ENCODE peak calls at places on chromosomes 16 and 17, in four cellular contexts. E, O, W and H are unnamed samples.

GRCh38 chr16:27980919-27981670 is 82.4 kb downstream of the GSG1L start:
- DNase-seq in O (no peak), E (no peak), W (no peak), H (no peak)

GRCh38 chr16:83147244-83147643 is 520.5 kb downstream of the CDH13 start:
- DNase-seq in W (no peak), E (peak), O (peak), H (no peak)

GRCh38 chr16:65524997-65525396 is 403.1 kb upstream of the CDH11 start:
- DNase-seq in O (peak), E (peak), W (no peak), H (no peak)

GRCh38 chr16:86994651-86995171 is 322.5 kb downstream of the C16orf95 start:
- DNase-seq in W (peak), E (peak), O (peak), H (peak)

GRCh38 chr17:59093702-59094231 is 12.9 kb downstream of the TRIM37 start:
- DNase-seq in E (peak), W (peak), O (peak), H (peak)

GRCh38 chr16:22070361-22071351 is 21.7 kb upstream of the VWA3A start:
- DNase-seq in W (peak), O (peak), E (peak), H (no peak)

GRCh38 chr16:777826-778225 is 10.4 kb downstream of the RPUSD1 start:
- DNase-seq in E (peak), W (no peak), O (peak), H (no peak)

GRCh38 chr16:324451-325334 is 27.8 kb downstream of the AXIN1 start:
- DNase-seq in W (no peak), E (no peak), O (no peak), H (no peak)

GRCh38 chr16:1916654-1916990 is 1.6 kb downstream of the HS3ST6 start:
- DNase-seq in E (no peak), W (no peak), O (no peak), H (no peak)

GRCh38 chr17:57253307-57254065 is 2.8 kb upstream of the MSI2 start:
- DNase-seq in E (no peak), W (no peak), O (no peak), H (no peak)

GRCh38 chr16:67394271-67395104 is 1.2 kb upstream of the TPPP3 start:
- DNase-seq in O (no peak), W (no peak), E (no peak), H (no peak)

GRCh38 chr17:19003966-19004600 is 481 bp downstream of the FAM83G start:
- DNase-seq in E (peak), W (peak), O (peak), H (no peak)

GRCh38 chr17:1995321-1996242 is 29.6 kb downstream of the RTN4RL1 start:
- DNase-seq in O (no peak), E (no peak), W (no peak), H (no peak)

GRCh38 chr16:67486805-67487204 is 3.5 kb upstream of the AGRP start:
- DNase-seq in W (no peak), O (no peak), E (peak), H (no peak)

GRCh38 chr16:2295056-2295798 is 27.3 kb upstream of the RNPS1 start:
- DNase-seq in E (no peak), W (no peak), O (no peak), H (no peak)

GRCh38 chr17:1969712-1970111 is 55.4 kb downstream of the RTN4RL1 start:
- DNase-seq in W (no peak), O (no peak), E (no peak), H (no peak)

GRCh38 chr16:87464691-87465300 is 28.0 kb downstream of the ZCCHC14 start:
- DNase-seq in E (peak), O (peak), W (no peak), H (no peak)

GRCh38 chr16:67868290-67868689 is 4.6 kb upstream of the EDC4 start:
- DNase-seq in W (no peak), O (no peak), E (no peak), H (no peak)

GRCh38 chr17:65220732-65221131 is 83.6 kb downstream of the RGS9 start:
- DNase-seq in W (peak), O (no peak), E (no peak), H (no peak)

GRCh38 chr16:87303431-87303930 is 13.7 kb downstream of the C16orf95 start:
- DNase-seq in E (no peak), W (no peak), O (peak), H (no peak)

GRCh38 chr16:87806608-87807546 is 41.1 kb upstream of the KLHDC4 start:
- DNase-seq in E (peak), O (peak), W (peak), H (peak)

GRCh38 chr16:84266451-84266850 is 26.6 kb upstream of the KCNG4 start:
- DNase-seq in O (peak), W (peak), E (peak), H (peak)

GRCh38 chr16:69131167-69131748 is 1.1 kb downstream of the CHTF8 start:
- DNase-seq in O (peak), E (peak), W (no peak), H (peak)

GRCh38 chr16:48081656-48082055 is 74.1 kb downstream of the ABCC12 start:
- DNase-seq in E (peak), W (peak), O (peak), H (no peak)

GRCh38 chr17:18859256-18859655 is 1.3 kb downstream of the PRPSAP2 start:
- DNase-seq in W (no peak), E (peak), O (peak), H (no peak)

GRCh38 chr17:19867654-19868395 is at the start of gene ULK2:
- DNase-seq in O (peak), E (peak), W (peak), H (peak)

DNA sequence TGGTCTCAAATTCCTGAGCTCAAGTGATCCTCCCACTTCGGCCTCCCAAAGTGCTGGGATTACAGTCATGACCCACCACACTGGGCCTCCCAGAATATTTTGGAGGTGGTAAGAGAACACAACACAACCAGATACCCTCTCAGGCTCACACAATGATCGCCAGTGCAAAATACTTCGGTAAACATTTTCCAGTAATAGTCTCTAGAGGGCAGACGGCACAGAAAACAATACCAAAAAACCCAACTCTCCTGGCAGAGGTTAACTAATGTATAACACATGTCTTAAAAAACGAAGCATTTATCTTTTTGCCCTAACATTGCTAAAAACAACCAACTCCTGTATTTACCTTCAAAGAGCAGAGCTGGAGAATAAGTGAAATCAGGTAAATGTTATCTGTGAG is 10.5 kb downstream of the NUFIP2 start:
- DNase-seq in W (no peak), E (no peak), O (no peak), H (no peak)
- TF ChIP-seq CTCF in W (no peak), E (peak), O (no peak), H (no peak)

GRCh38 chr17:54348234-54348633 is 525.5 kb downstream of the KIF2B start:
- DNase-seq in E (no peak), O (no peak), W (peak), H (no peak)

DNA sequence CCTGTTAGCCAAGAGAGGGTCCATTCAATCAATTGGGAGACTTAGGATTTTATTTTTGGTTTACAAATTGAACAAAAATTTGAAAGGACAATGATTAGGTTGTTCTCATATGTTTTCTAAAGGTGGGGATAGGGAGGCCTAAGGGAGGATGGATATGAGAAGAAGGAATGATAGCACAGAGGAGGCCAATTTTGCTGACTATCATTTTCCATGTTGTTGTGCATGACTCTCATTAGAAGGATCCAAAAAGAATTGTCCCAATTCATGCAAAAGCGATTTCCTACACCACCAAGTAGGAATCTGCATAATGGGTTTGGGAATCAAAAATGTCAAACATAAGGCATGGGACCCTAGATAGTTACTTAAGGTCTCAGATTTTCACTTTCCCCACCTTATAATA is 524.8 kb downstream of the KIF2B start:
- DNase-seq in E (no peak), W (no peak), O (no peak), H (no peak)
- H3K27ac ChIP-seq in E (no peak), W (no peak), O (no peak), H (no peak)

GRCh38 chr17:3815122-3815521 is 14.1 kb upstream of the ITGAE start:
- DNase-seq in O (no peak), W (no peak), E (no peak), H (no peak)

GRCh38 chr17:3813171-3813570 is 12.2 kb upstream of the ITGAE start:
- DNase-seq in O (no peak), W (no peak), E (no peak), H (no peak)

GRCh38 chr17:3817851-3818605 is 17.0 kb upstream of the ITGAE start:
- DNase-seq in W (no peak), O (no peak), E (no peak), H (no peak)

GRCh38 chr17:3814361-3814760 is 13.4 kb upstream of the ITGAE start:
- DNase-seq in E (no peak), O (no peak), W (no peak), H (no peak)

GRCh38 chr17:3815925-3816324 is 14.9 kb upstream of the ITGAE start:
- DNase-seq in E (no peak), W (no peak), O (no peak), H (no peak)
- TF ChIP-seq CTCF in E (no peak), W (no peak), O (no peak), H (no peak)

DNA sequence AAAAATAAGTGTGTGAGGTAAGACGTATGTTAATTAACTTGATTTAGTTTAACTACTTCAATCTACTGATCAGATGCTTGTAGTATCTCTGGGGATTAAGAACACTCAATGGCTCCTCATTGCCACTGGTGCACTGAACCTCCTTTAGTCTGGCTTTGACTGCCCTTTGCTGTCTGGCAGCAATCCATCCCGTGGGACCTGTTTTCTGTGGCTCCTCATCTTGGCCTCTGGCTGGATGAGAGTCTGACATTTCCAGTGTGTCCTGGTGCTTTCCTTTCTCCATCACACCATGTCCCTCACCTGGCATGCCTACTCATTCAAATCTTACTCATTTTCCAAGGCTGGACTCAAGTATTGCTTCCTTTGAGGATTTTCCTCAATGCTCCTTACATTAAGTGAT is 212.2 kb downstream of the CA10 start:
- DNase-seq in E (no peak), W (no peak), O (no peak), H (no peak)
- H3K27ac ChIP-seq in E (no peak), W (no peak), O (no peak), H (no peak)

GRCh38 chr17:37293770-37294169 is 82.0 kb upstream of the C17orf78 start:
- DNase-seq in W (no peak), E (no peak), O (no peak), H (no peak)

GRCh38 chr17:37292429-37293139 is 83.2 kb upstream of the C17orf78 start:
- DNase-seq in O (no peak), E (peak), W (no peak), H (no peak)

GRCh38 chr17:37294888-37295287 is 80.9 kb upstream of the C17orf78 start:
- DNase-seq in O (no peak), E (no peak), W (no peak), H (no peak)

GRCh38 chr17:37286430-37286829 is 89.4 kb upstream of the C17orf78 start:
- DNase-seq in W (no peak), E (no peak), O (no peak), H (no peak)

GRCh38 chr17:37291351-37291750 is 84.4 kb upstream of the C17orf78 start:
- DNase-seq in E (no peak), O (no peak), W (no peak), H (no peak)
- TF ChIP-seq CTCF in E (no peak), O (no peak), W (no peak), H (no peak)

GRCh38 chr16:14187517-14188338 is 116.6 kb downstream of the MRTFB start:
- DNase-seq in W (no peak), O (no peak), E (no peak), H (no peak)
- H3K27ac ChIP-seq in W (no peak), O (no peak), E (peak), H (no peak)

GRCh38 chr16:59593256-59593655 is 859.1 kb upstream of the GOT2 start:
- DNase-seq in O (peak), W (peak), E (peak), H (no peak)
- TF ChIP-seq CTCF in O (no peak), W (no peak), E (no peak), H (no peak)

GRCh38 chr17:51374220-51374619 is 113.9 kb downstream of the UTP18 start:
- DNase-seq in O (no peak), W (no peak), E (no peak), H (no peak)

GRCh38 chr17:51366866-51367265 is 106.5 kb downstream of the UTP18 start:
- DNase-seq in E (no peak), W (no peak), O (no peak), H (no peak)

GRCh38 chr17:51371732-51372151 is 111.4 kb downstream of the UTP18 start:
- DNase-seq in W (peak), E (peak), O (peak), H (peak)

GRCh38 chr17:51373489-51374194 is 113.3 kb downstream of the UTP18 start:
- DNase-seq in E (no peak), W (no peak), O (no peak), H (no peak)

DNA sequence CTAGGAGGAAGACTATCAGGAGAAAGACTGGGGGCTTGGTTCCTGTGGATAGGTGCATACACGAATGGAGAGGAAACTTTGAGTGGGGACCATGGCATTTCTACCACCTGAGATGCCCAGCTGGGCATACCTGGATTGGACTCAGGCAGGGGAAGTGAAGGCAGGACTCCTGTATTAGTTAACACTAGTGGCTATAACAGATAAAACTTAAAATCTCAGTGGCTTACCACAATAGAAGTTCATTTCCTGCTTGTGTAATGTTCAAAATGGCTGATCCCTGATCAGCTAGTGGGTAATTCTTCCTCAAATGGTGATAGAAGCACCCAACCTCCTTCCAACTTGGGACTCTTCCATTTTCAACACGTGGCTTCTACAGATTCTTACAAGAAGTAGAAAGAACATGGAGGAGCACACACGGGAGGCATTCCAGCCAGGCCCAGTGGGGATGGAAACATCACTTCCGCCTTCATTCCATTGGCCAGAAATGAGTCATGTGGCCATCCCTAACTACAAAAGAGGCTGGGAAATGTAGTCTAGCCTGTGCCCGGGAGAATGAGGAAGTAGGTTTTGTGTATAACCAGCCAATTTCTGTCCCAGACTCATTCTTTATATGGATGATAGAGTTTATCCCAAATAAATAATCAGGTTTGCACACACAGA is 112.1 kb downstream of the UTP18 start:
- DNase-seq in W (peak), E (peak), O (peak), H (peak)
- H3K27ac ChIP-seq in W (no peak), E (no peak), O (no peak), H (no peak)